ENCODE peak calls at places on chromosomes 11 and 22, in four cellular contexts. One of them, this sample, is unnamed. For H3K4me1, the result is how much of the 10 kb centered on the place peaks cover.

GRCh38 chr11:96500440-96500839 is 110.6 kb downstream of the JRKL start:
- DNase-seq in K562: no peak
- DNase-seq in GM12878: no peak
- DNase-seq in HepG2: no peak
- DNase-seq in this sample: no peak

GRCh38 chr22:18044548-18045271 is 20.3 kb upstream of the MICAL3 start:
- DNase-seq in HepG2: peak
- DNase-seq in GM12878: no peak
- DNase-seq in K562: no peak
- DNase-seq in this sample: no peak

GRCh38 chr11:46308632-46309419 is 31.4 kb downstream of the CREB3L1 start:
- DNase-seq in HepG2: peak
- DNase-seq in K562: peak
- DNase-seq in GM12878: no peak
- DNase-seq in this sample: peak

GRCh38 chr11:9280655-9281301 is 15.6 kb upstream of the DENND5A start:
- DNase-seq in HepG2: no peak
- DNase-seq in GM12878: peak
- DNase-seq in K562: peak
- DNase-seq in this sample: no peak

GRCh38 chr11:46446343-46446751 is 54.8 kb upstream of the CHRM4 start:
- DNase-seq in HepG2: no peak
- DNase-seq in K562: no peak
- DNase-seq in GM12878: no peak
- DNase-seq in this sample: peak

GRCh38 chr11:59097113-59097708 is 9.8 kb upstream of the FAM111B start:
- DNase-seq in HepG2: peak
- DNase-seq in K562: peak
- DNase-seq in GM12878: no peak
- DNase-seq in this sample: peak

GRCh38 chr11:81987829-81988472 is 745.7 kb downstream of the FAM181B start:
- DNase-seq in HepG2: no peak
- DNase-seq in GM12878: peak
- DNase-seq in K562: no peak
- DNase-seq in this sample: no peak

GRCh38 chr22:47420211-47420610 is 657.8 kb downstream of the TBC1D22A start:
- DNase-seq in GM12878: no peak
- DNase-seq in K562: no peak
- DNase-seq in HepG2: no peak
- DNase-seq in this sample: no peak

GRCh38 chr11:112167145-112167544 is at the start of gene TEX12:
- DNase-seq in HepG2: no peak
- DNase-seq in K562: no peak
- DNase-seq in GM12878: no peak
- DNase-seq in this sample: peak

GRCh38 chr11:3795131-3796092 is 1.9 kb downstream of the NUP98 start:
- DNase-seq in K562: no peak
- DNase-seq in GM12878: no peak
- DNase-seq in HepG2: no peak
- DNase-seq in this sample: no peak

GRCh38 chr11:13053255-13053917 is 44.3 kb downstream of the RASSF10 start:
- DNase-seq in HepG2: no peak
- DNase-seq in GM12878: no peak
- DNase-seq in K562: no peak
- DNase-seq in this sample: no peak

GRCh38 chr11:44566559-44566949 is 1.1 kb downstream of the CD82 start:
- DNase-seq in GM12878: no peak
- DNase-seq in HepG2: no peak
- DNase-seq in K562: no peak
- DNase-seq in this sample: no peak

GRCh38 chr11:44564198-44564597 is 1.3 kb upstream of the CD82 start:
- DNase-seq in K562: no peak
- DNase-seq in HepG2: no peak
- DNase-seq in GM12878: no peak
- DNase-seq in this sample: no peak

GRCh38 chr11:44564653-44565007 is 833 bp upstream of the CD82 start:
- DNase-seq in HepG2: no peak
- DNase-seq in K562: peak
- DNase-seq in GM12878: no peak
- DNase-seq in this sample: peak

GRCh38 chr11:44565746-44566558 is 489 bp downstream of the CD82 start:
- DNase-seq in GM12878: no peak
- DNase-seq in HepG2: no peak
- DNase-seq in K562: no peak
- DNase-seq in this sample: peak

GRCh38 chr11:44565008-44565745 is at the start of gene CD82:
- DNase-seq in GM12878: peak
- DNase-seq in K562: peak
- DNase-seq in HepG2: peak
- DNase-seq in this sample: peak
- TF ChIP-seq REST in GM12878: no peak
- TF ChIP-seq REST in K562: no peak
- TF ChIP-seq REST in HepG2: no peak
- TF ChIP-seq REST in this sample: no peak

DNA sequence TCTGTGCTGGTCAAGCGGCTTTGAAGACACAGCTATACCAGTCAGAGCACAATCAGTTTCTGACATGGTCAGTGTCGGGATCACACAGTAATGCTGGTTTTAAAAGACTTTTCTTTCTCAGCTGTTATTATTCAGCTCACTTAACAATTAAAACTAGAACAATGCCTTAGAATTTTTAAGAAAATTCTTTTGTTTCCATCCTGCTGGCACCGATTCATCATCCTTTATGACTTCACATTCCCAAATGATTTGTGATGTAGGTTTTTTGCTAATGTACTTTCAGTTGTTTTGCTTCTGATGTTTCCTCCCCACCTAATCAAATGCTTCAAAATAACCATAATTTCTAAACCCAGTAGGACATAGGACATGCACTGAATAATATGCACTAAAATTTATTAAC is 34.5 kb upstream of the OLFML1 start:
- DNase-seq in GM12878: no peak
- DNase-seq in K562: no peak
- DNase-seq in HepG2: no peak
- DNase-seq in this sample: no peak
- TF ChIP-seq CREB1 in GM12878: no peak
- TF ChIP-seq CREB1 in K562: no peak
- TF ChIP-seq CREB1 in HepG2: no peak
- TF ChIP-seq CREB1 in this sample: no peak

GRCh38 chr11:126480410-126481302 is 125.2 kb downstream of the ST3GAL4 start:
- DNase-seq in K562: peak
- DNase-seq in HepG2: peak
- DNase-seq in GM12878: peak
- DNase-seq in this sample: peak

GRCh38 chr11:126480015-126480409 is 124.5 kb downstream of the ST3GAL4 start:
- DNase-seq in K562: no peak
- DNase-seq in HepG2: no peak
- DNase-seq in GM12878: no peak
- DNase-seq in this sample: no peak

GRCh38 chr11:126482586-126483108 is 127.2 kb downstream of the ST3GAL4 start:
- DNase-seq in HepG2: no peak
- DNase-seq in GM12878: no peak
- DNase-seq in K562: no peak
- DNase-seq in this sample: no peak

GRCh38 chr11:126479178-126479930 is 123.9 kb downstream of the ST3GAL4 start:
- DNase-seq in HepG2: no peak
- DNase-seq in GM12878: no peak
- DNase-seq in K562: no peak
- DNase-seq in this sample: no peak

DNA sequence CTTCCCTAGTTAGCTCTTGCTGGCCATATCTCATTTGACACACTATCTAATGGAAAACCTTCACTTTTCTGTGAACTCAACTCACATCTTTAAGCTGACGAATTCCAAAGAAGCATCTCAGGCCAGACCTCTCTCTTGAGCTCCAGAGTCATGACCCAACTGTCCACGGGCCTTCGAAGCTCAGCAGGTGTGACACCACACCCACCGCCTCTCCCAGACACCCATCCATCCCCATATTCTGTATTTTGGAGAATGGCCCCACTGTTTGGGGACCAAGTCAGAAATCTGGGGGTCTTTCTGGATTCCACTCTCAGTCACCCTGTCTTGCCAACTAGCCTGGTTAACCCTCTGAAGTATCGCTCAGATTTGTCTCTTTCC is 125.8 kb downstream of the ST3GAL4 start:
- DNase-seq in GM12878: no peak
- DNase-seq in K562: no peak
- DNase-seq in HepG2: no peak
- DNase-seq in this sample: no peak
- H3K4me1 ChIP-seq in GM12878: under half
- H3K4me1 ChIP-seq in K562: under half
- H3K4me1 ChIP-seq in HepG2: under half
- H3K4me1 ChIP-seq in this sample: under half

DNA sequence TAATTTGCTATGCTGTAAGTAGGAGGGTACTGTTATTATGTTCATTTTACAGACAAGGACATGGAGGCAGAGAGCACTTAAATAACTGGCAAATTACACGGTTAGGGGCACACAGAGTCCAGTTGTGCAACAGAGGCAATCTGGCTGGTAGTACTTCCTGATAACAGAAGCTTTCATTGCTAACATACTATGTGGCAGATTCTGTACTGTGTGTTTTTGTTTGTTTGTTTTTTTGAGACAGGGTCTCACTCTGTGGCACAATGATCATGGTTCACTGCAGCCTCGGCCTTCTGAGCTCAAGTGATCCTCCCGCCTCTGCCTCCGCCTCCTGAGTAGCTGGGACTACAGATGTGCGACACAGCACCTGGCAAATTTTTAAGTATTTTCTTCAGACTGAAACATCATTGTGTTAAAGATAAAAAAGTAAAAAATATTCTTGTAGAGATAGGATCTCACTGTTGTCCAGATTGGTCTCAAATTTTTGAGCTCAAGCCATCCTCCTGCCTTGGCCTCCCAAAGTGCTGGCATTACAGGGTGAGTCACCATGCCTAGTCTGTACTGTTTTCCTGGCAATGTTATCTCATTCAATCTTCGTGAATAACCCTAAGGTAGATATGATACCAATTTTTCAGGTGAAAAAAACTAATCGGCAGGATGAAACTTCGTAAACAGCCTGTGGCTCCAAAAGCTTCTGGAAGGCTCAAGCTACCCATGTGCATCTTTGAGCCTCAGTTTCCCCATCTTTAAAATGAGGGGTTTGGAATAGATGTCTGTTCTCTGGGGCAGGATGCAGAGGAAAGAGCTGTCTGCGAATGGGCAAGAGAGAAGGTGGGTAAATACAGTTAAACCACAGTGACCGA is 933 bp upstream of the NUCB2 start:
- DNase-seq in K562: no peak
- DNase-seq in HepG2: peak
- DNase-seq in GM12878: no peak
- DNase-seq in this sample: no peak
- TF ChIP-seq REST in K562: no peak
- TF ChIP-seq REST in HepG2: no peak
- TF ChIP-seq REST in GM12878: no peak
- TF ChIP-seq REST in this sample: no peak

GRCh38 chr11:111155021-111155420 is 90.5 kb upstream of the POU2AF2 start:
- DNase-seq in K562: no peak
- DNase-seq in HepG2: no peak
- DNase-seq in GM12878: no peak
- DNase-seq in this sample: no peak
- TF ChIP-seq CREB1 in K562: no peak
- TF ChIP-seq CREB1 in HepG2: no peak
- TF ChIP-seq CREB1 in GM12878: no peak
- TF ChIP-seq CREB1 in this sample: no peak

GRCh38 chr11:64643927-64644326 is 52.9 kb downstream of the SLC22A12 start:
- DNase-seq in GM12878: no peak
- DNase-seq in HepG2: no peak
- DNase-seq in K562: no peak
- DNase-seq in this sample: no peak
- H3K4me1 ChIP-seq in GM12878: under half
- H3K4me1 ChIP-seq in HepG2: under half
- H3K4me1 ChIP-seq in K562: under half
- H3K4me1 ChIP-seq in this sample: under half

DNA sequence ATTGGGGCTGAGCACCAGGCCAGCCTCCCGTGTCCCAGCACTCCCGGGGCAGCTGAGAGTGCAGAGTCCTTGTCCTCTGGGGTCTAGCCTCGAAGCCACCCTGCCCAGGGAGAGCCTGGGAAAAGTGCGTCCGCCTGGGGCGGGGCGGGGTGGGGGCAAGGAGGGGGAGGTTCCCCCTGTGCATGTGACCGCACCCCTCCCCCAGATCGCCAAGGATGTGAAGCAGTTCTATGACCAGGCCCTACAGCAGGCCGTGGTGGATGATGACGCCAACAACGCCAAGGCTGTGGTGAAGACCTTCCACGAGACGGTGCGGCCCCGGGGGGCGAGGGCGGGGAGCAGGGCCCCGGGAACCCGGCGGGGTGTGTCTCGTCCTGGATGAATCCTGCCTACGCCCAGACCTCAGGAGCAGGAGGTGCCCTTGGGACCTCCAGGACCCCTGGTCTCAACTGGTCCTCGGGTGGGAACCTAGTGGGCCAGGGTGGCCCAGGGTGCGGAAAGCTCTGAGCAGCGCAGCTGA is 5.3 kb upstream of the TSSC4 start:
- DNase-seq in GM12878: no peak
- DNase-seq in HepG2: no peak
- DNase-seq in K562: no peak
- DNase-seq in this sample: no peak
- TF ChIP-seq REST in GM12878: no peak
- TF ChIP-seq REST in HepG2: no peak
- TF ChIP-seq REST in K562: no peak
- TF ChIP-seq REST in this sample: no peak

GRCh38 chr11:74321487-74322188 is 10.2 kb upstream of the P4HA3 start:
- DNase-seq in HepG2: peak
- DNase-seq in K562: peak
- DNase-seq in GM12878: no peak
- DNase-seq in this sample: peak
- TF ChIP-seq CREB1 in HepG2: no peak
- TF ChIP-seq CREB1 in K562: no peak
- TF ChIP-seq CREB1 in GM12878: no peak
- TF ChIP-seq CREB1 in this sample: no peak

DNA sequence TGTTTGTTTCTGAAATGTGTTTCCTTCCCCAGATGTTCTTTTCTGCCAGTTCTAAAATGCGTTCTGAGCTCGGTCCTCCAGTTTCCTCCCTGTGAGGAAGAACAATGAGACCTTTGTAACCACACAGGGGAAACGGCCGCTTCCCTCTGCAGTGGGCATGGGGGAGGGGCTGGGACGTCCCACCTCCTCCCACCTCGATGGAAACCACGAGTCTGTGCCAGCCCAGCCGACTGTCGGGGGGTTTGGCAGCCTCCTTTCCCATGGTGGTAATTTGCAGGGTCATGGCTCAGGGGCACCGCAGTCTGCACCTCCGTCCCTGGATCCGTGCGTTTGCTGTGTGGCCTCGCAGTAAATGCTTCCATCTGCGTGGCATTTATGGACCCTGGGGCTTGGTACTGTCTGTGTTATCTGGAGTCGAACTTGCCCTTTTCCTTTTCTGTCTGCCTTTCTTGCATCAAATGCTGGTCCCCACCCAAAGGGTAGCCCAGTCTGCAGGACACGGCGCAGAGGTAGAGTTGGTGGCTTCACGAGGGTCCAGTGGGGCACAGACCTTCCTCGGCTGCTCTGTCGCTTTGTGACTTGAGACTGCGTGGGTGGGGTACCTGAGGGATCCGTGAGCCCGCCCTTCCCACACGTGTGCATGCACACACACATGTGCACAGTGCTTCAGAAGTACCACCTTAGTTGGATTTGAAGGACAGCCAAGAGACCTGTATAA is 16.1 kb downstream of the LRP5 start:
- DNase-seq in GM12878: no peak
- DNase-seq in K562: no peak
- DNase-seq in HepG2: peak
- DNase-seq in this sample: peak
- H3K4me1 ChIP-seq in GM12878: under half
- H3K4me1 ChIP-seq in K562: under half
- H3K4me1 ChIP-seq in HepG2: half or more
- H3K4me1 ChIP-seq in this sample: under half

GRCh38 chr11:2380807-2381350 is 3.8 kb downstream of the CD81 start:
- DNase-seq in K562: no peak
- DNase-seq in HepG2: no peak
- DNase-seq in GM12878: peak
- DNase-seq in this sample: no peak
- TF ChIP-seq REST in K562: no peak
- TF ChIP-seq REST in HepG2: no peak
- TF ChIP-seq REST in GM12878: no peak
- TF ChIP-seq REST in this sample: no peak

This sample was measured in GM23338.